ENCODE peak calls at places on chromosomes 5 and 9, in eight cellular contexts. F, Q, P, S, A, G, Y and T are unnamed samples.

GRCh38 chr5:154059583-154059982 is 20.8 kb downstream of the MFAP3 start:
- DNase-seq in F (no peak), Q (no peak), P (no peak), S (no peak), A (no peak), G (no peak), Y (no peak), T (no peak)

GRCh38 chr5:75335952-75336624 is 932 bp upstream of the HMGCR start:
- DNase-seq in F (peak; percentile 62), Q (peak; percentile 88), P (peak; percentile 82), S (peak; percentile 67), A (peak; percentile 73), G (no peak), Y (peak; percentile 38), T (no peak)

GRCh38 chr5:74257645-74258328 is 382.7 kb downstream of the ENC1 start:
- DNase-seq in F (no peak), Q (peak; percentile 55), P (no peak), S (no peak), A (no peak), G (peak; percentile 35), Y (no peak), T (no peak)

GRCh38 chr9:8183618-8184017 is 384.0 kb upstream of the DMAC1 start:
- DNase-seq in F (no peak), Q (no peak), P (no peak), S (no peak), A (no peak), G (no peak), Y (no peak), T (no peak)

GRCh38 chr5:67404261-67405100 is 207.9 kb upstream of the CD180 start:
- DNase-seq in F (peak; percentile 60), Q (peak; percentile 77), P (peak; percentile 82), S (no peak), A (no peak), G (no peak), Y (no peak), T (no peak)

GRCh38 chr5:150503386-150503785 is 4.5 kb upstream of the NDST1 start:
- DNase-seq in F (no peak), Q (no peak), P (no peak), S (no peak), A (no peak), G (no peak), Y (no peak), T (no peak)

GRCh38 chr9:131483319-131484050 is 19.2 kb upstream of the POMT1 start:
- DNase-seq in F (no peak), Q (no peak), P (no peak), S (no peak), A (no peak), G (no peak), Y (no peak), T (no peak)

GRCh38 chr5:171927345-171927941 is 79.0 kb downstream of the FBXW11 start:
- DNase-seq in F (no peak), Q (peak; percentile 22), P (peak; percentile 14), S (no peak), A (no peak), G (no peak), Y (no peak), T (no peak)

GRCh38 chr9:5843450-5844249 is 10.7 kb upstream of the ERMP1 start:
- DNase-seq in F (no peak), Q (peak; percentile 29), P (peak; percentile 41), S (no peak), A (peak; percentile 26), G (peak; percentile 13), Y (no peak), T (no peak)

GRCh38 chr5:126676195-126676624 is 75.5 kb downstream of the PHAX start:
- DNase-seq in F (peak; percentile 96), Q (peak; percentile 60), P (peak; percentile 57), S (no peak), A (peak; percentile 76), G (peak; percentile 59), Y (no peak), T (peak; percentile 46)

GRCh38 chr5:98930972-98931762 is 2.4 kb upstream of the CHD1 start:
- DNase-seq in F (no peak), Q (no peak), P (no peak), S (no peak), A (no peak), G (no peak), Y (no peak), T (no peak)

GRCh38 chr5:169384661-169385060 is 83.7 kb upstream of the SLIT3 start:
- DNase-seq in F (no peak), Q (no peak), P (peak; percentile 4), S (no peak), A (peak; percentile 7), G (peak; percentile 3), Y (no peak), T (no peak)

GRCh38 chr9:26471271-26471670 is 421.3 kb downstream of the CAAP1 start:
- DNase-seq in F (no peak), Q (no peak), P (no peak), S (no peak), A (no peak), G (no peak), Y (no peak), T (no peak)

GRCh38 chr5:110639307-110639902 is 87.1 kb downstream of the TMEM232 start:
- DNase-seq in F (no peak), Q (peak; percentile 2), P (no peak), S (no peak), A (no peak), G (no peak), Y (no peak), T (no peak)

GRCh38 chr5:108727154-108727638 is 20.5 kb upstream of the FER start:
- DNase-seq in F (peak; percentile 18), Q (peak; percentile 24), P (no peak), S (no peak), A (no peak), G (no peak), Y (no peak), T (peak; percentile 3)

GRCh38 chr5:137659209-137659608 is 76.7 kb downstream of the KLHL3 start:
- DNase-seq in F (no peak), Q (no peak), P (no peak), S (no peak), A (no peak), G (no peak), Y (no peak), T (no peak)

GRCh38 chr9:114592356-114592755 is 4.8 kb downstream of the ATP6V1G1 start:
- DNase-seq in F (peak; percentile 59), Q (peak; percentile 49), P (peak; percentile 60), S (no peak), A (no peak), G (no peak), Y (no peak), T (no peak)

GRCh38 chr5:104778-105296 is 12.9 kb downstream of the PLEKHG4B start:
- DNase-seq in F (no peak), Q (no peak), P (no peak), S (no peak), A (no peak), G (no peak), Y (no peak), T (no peak)

GRCh38 chr9:98230354-98230753 is 25.1 kb downstream of the TBC1D2 start:
- DNase-seq in F (no peak), Q (no peak), P (no peak), S (no peak), A (no peak), G (no peak), Y (no peak), T (no peak)
- TF ChIP-seq CTCF in F (no peak), Q (no peak), P (no peak), S (no peak), A (no peak), G (no peak), Y (no peak), T (no peak)

GRCh38 chr9:120916573-120916972 is 10.0 kb downstream of the TRAF1 start:
- DNase-seq in F (no peak), Q (peak; percentile 64), P (peak; percentile 73), S (no peak), A (peak; percentile 78), G (no peak), Y (no peak), T (no peak)
- TF ChIP-seq CTCF in F (no peak), Q (peak; percentile 47), P (peak; percentile 15), S (peak; percentile 18), A (peak; percentile 17), G (no peak), Y (no peak), T (no peak)

GRCh38 chr9:69579032-69579748 is 93.0 kb downstream of the APBA1 start:
- DNase-seq in F (no peak), Q (no peak), P (no peak), S (no peak), A (no peak), G (no peak), Y (no peak), T (no peak)
- TF ChIP-seq CTCF in F (no peak), Q (no peak), P (no peak), S (no peak), A (no peak), G (no peak), Y (no peak), T (no peak)

DNA sequence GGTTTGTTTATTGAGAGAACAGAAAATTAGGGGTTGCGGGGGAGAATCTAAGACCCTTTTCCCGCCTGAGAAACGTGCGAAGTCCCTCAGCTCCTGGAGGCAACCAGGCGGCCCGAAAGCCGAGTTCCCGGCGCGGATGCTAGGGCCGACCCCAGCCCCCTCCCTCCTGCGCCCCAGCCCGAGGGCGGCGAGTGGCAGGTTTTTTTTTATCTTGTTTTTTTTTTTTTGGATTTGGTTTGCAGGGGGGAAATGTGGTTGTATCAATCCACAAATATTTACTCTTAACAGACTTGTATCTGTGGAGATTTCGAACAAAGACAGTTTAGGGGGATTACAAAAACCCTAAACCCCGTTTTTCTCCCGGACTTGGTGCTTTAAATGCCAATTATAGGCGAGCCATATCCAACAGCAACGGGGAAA is 10.7 kb downstream of the LMX1B start:
- DNase-seq in F (no peak), Q (no peak), P (no peak), S (no peak), A (no peak), G (no peak), Y (no peak), T (no peak)
- TF ChIP-seq CTCF in F (no peak), Q (no peak), P (no peak), S (no peak), A (no peak), G (no peak), Y (no peak), T (no peak)

GRCh38 chr5:79011219-79011836 is 26.2 kb upstream of the ARSB start:
- DNase-seq in F (no peak), Q (peak; percentile 90), P (peak; percentile 72), S (peak; percentile 82), A (no peak), G (no peak), Y (no peak), T (no peak)
- TF ChIP-seq CTCF in F (no peak), Q (peak; percentile 30), P (peak; percentile 25), S (peak; percentile 28), A (no peak), G (no peak), Y (peak; percentile 17), T (no peak)

GRCh38 chr5:37495210-37495609 is 116.1 kb downstream of the WDR70 start:
- DNase-seq in F (no peak), Q (peak; percentile 39), P (peak; percentile 59), S (no peak), A (no peak), G (no peak), Y (no peak), T (no peak)
- TF ChIP-seq CTCF in F (no peak), Q (peak; percentile 32), P (peak; percentile 29), S (peak; percentile 23), A (peak; percentile 48), G (no peak), Y (peak; percentile 23), T (no peak)